ENCODE peak calls at places on chromosome 7, in seven cellular contexts. F is prostate gland; M is CD8-positive, alpha-beta T cell; W is ovary; Q is SK-N-SH; A is WERI-Rb-1; H is right lobe of liver. S is an unnamed sample. For H3K36me3, the result is how much of the 10 kb centered on the place peaks cover.

GRCh38 chr7:84612976-84613375 is 418.4 kb upstream of the SEMA3A start:
- DNase-seq in F (no peak), M (no peak), W (no peak), Q (no peak), A (no peak), H (no peak), S (no peak)

GRCh38 chr7:7761340-7761973 is 43.0 kb upstream of the RPA3 start:
- DNase-seq in F (no peak), M (no peak), W (no peak), Q (no peak), A (no peak), H (no peak), S (no peak)

GRCh38 chr7:544528-545221 is 25.0 kb upstream of the PDGFA start:
- DNase-seq in F (no peak), M (no peak), W (no peak), Q (no peak), A (no peak), H (no peak), S (peak)

GRCh38 chr7:130566168-130566897 is 74.4 kb downstream of the MEST start:
- DNase-seq in F (no peak), M (no peak), W (peak), Q (no peak), A (no peak), H (no peak), S (no peak)

GRCh38 chr7:8035647-8036518 is 67.3 kb downstream of the GLCCI1 start:
- DNase-seq in F (no peak), M (no peak), W (no peak), Q (no peak), A (peak), H (no peak), S (no peak)

GRCh38 chr7:140691368-140692045 is 5.0 kb upstream of the NDUFB2 start:
- DNase-seq in F (no peak), M (no peak), W (no peak), Q (no peak), A (no peak), H (no peak), S (no peak)

GRCh38 chr7:105133986-105134655 is 120.1 kb downstream of the KMT2E start:
- DNase-seq in F (no peak), M (no peak), W (no peak), Q (no peak), A (no peak), H (no peak), S (no peak)

GRCh38 chr7:140966561-140967234 is 42.0 kb upstream of the BRAF start:
- DNase-seq in F (no peak), M (no peak), W (no peak), Q (no peak), A (no peak), H (no peak), S (no peak)

GRCh38 chr7:120944826-120945562 is 5.6 kb upstream of the ING3 start:
- DNase-seq in F (peak), M (no peak), W (no peak), Q (no peak), A (no peak), H (no peak), S (no peak)

GRCh38 chr7:45716380-45717203 is 142.4 kb downstream of the ADCY1 start:
- DNase-seq in F (no peak), M (no peak), W (no peak), Q (peak), A (no peak), H (no peak), S (no peak)

GRCh38 chr7:40525764-40526163 is 391.0 kb downstream of the SUGCT start:
- DNase-seq in F (no peak), M (no peak), W (no peak), Q (peak), A (no peak), H (no peak), S (no peak)

GRCh38 chr7:100705341-100705752 is 574 bp upstream of the POP7 start:
- DNase-seq in F (peak), M (peak), W (peak), Q (peak), A (peak), H (peak), S (peak)

GRCh38 chr7:32170838-32171237 is 100.6 kb upstream of the PDE1C start:
- DNase-seq in F (no peak), M (no peak), W (no peak), Q (no peak), A (no peak), H (no peak), S (no peak)

GRCh38 chr7:156895024-156895780 is 2.2 kb upstream of the LMBR1 start:
- DNase-seq in F (no peak), M (no peak), W (no peak), Q (no peak), A (no peak), H (no peak), S (no peak)

GRCh38 chr7:107613948-107614347 is 33.9 kb downstream of the BCAP29 start:
- DNase-seq in F (peak), M (no peak), W (no peak), Q (no peak), A (no peak), H (no peak), S (no peak)

GRCh38 chr7:80851896-80852476 is 66.9 kb downstream of the SEMA3C start:
- DNase-seq in F (no peak), M (no peak), W (no peak), Q (no peak), A (no peak), H (no peak), S (no peak)

GRCh38 chr7:77765906-77766800 is 32.1 kb downstream of the TMEM60 start:
- DNase-seq in F (no peak), M (no peak), W (no peak), Q (no peak), A (no peak), H (no peak), S (no peak)

GRCh38 chr7:132575987-132576722 is at the start of gene PLXNA4:
- DNase-seq in F (no peak), M (no peak), W (peak), Q (peak), A (no peak), H (no peak), S (no peak)

GRCh38 chr7:80740778-80741545 is 102.5 kb downstream of the CD36 start:
- DNase-seq in F (no peak), M (no peak), W (no peak), Q (no peak), A (no peak), H (no peak), S (no peak)

GRCh38 chr7:20306499-20306946 is 24.2 kb upstream of the ITGB8 start:
- DNase-seq in F (no peak), M (no peak), W (no peak), Q (no peak), A (no peak), H (no peak), S (no peak)

DNA sequence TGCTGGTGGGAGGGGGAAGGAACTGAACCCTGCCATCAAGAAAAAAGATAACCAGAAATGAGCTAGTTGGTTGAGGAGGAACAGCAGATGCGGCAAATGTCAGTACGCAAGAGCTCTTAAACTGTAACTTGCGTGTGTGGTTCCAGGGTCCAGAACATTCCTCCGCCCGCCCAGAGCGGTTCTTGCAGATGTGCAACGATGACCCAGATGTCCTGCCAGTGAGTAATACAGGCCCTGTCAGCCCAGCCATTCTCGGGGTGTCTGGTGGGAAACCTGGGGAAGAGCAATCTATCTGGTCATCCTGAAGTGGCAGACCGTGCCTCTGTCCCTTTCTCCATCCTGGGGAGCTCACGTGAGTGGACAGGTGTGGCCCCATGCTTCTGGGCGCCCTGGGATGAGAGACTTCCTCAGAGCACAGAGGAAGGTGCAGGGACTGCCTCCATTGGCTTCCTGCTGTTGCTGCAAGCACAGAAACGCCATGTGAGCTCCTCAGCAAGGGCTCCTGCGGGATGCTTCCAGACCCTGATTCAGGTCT is 50.5 kb upstream of the ZMIZ2 start:
- DNase-seq in F (no peak), M (no peak), W (no peak), Q (no peak), A (no peak), H (no peak), S (no peak)
- H3K36me3 ChIP-seq in F (under half), M (under half), W (under half), Q (under half), A (half or more), H (under half), S (half or more)

GRCh38 chr7:36875794-36876193 is 151.5 kb upstream of the AOAH start:
- DNase-seq in F (no peak), M (no peak), W (no peak), Q (no peak), A (no peak), H (no peak), S (no peak)

GRCh38 chr7:36871863-36872262 is 147.6 kb upstream of the AOAH start:
- DNase-seq in F (no peak), M (no peak), W (no peak), Q (peak), A (no peak), H (no peak), S (no peak)

GRCh38 chr7:36868727-36869411 is 144.6 kb upstream of the AOAH start:
- DNase-seq in F (no peak), M (no peak), W (no peak), Q (no peak), A (no peak), H (no peak), S (no peak)

GRCh38 chr7:36870625-36871354 is 146.5 kb upstream of the AOAH start:
- DNase-seq in F (no peak), M (no peak), W (no peak), Q (peak), A (no peak), H (no peak), S (no peak)

DNA sequence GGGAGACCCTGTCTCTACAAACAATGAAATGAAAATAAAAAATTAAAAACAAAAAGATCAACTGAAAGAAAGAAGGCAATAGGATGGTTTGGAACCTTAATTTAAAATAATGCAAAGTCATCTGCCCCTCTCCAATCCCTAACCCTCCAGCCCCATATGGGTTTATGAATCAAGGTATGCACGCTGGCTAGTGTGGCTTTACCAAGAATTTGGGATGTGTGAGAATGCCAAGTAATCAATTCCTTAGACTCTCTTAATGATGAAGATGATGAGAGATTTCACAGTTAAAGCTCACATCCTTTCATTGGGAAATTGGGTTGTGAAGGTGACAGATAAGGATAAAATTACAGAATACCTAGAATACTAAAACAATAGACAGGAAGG is 147.1 kb upstream of the AOAH start:
- DNase-seq in F (no peak), M (no peak), W (no peak), Q (no peak), A (no peak), H (no peak), S (no peak)
- H3K27ac ChIP-seq in F (no peak), M (no peak), W (no peak), Q (peak), A (no peak), H (no peak), S (no peak)

GRCh38 chr7:74181821-74182220 is 7.7 kb downstream of the EIF4H start:
- DNase-seq in F (no peak), M (no peak), W (no peak), Q (no peak), A (no peak), H (no peak), S (no peak)
- H3K36me3 ChIP-seq in F (under half), M (under half), W (under half), Q (under half), A (half or more), H (under half), S (under half)

GRCh38 chr7:101954494-101954893 is 137.1 kb downstream of the CUX1 start:
- DNase-seq in F (no peak), M (no peak), W (no peak), Q (no peak), A (no peak), H (no peak), S (no peak)

GRCh38 chr7:101950450-101951119 is 133.2 kb downstream of the CUX1 start:
- DNase-seq in F (no peak), M (no peak), W (no peak), Q (no peak), A (no peak), H (no peak), S (no peak)

GRCh38 chr7:101952355-101953247 is 135.2 kb downstream of the CUX1 start:
- DNase-seq in F (no peak), M (no peak), W (peak), Q (no peak), A (no peak), H (no peak), S (no peak)

GRCh38 chr7:101951757-101952156 is 134.3 kb downstream of the CUX1 start:
- DNase-seq in F (no peak), M (no peak), W (no peak), Q (no peak), A (no peak), H (no peak), S (no peak)

GRCh38 chr7:101953248-101953819 is 135.9 kb downstream of the CUX1 start:
- DNase-seq in F (no peak), M (no peak), W (peak), Q (peak), A (no peak), H (no peak), S (no peak)
- H3K27ac ChIP-seq in F (peak), M (no peak), W (peak), Q (peak), A (no peak), H (no peak), S (peak)

S was measured in lower lobe of right lung.